ENCODE peak calls at places on chromosome 2, in eight cellular contexts. Q, H, E, Z, M, T, V and F are unnamed samples.

GRCh38 chr2:140457483-140457882 is 1673.3 kb downstream of the LRP1B start:
- DNase-seq in E (no peak), Q (no peak), Z (no peak), T (no peak), M (no peak), H (peak; percentile 12), V (no peak), F (no peak)

GRCh38 chr2:176680916-176681315 is 411.7 kb downstream of the MTX2 start:
- DNase-seq in H (no peak), T (no peak), M (no peak), Q (no peak), E (no peak), Z (no peak), V (no peak), F (no peak)

GRCh38 chr2:160407393-160408204 is 86.0 kb downstream of the RBMS1 start:
- DNase-seq in H (peak; percentile 57), T (peak; percentile 79), M (peak; percentile 66), Z (peak; percentile 66), V (peak; percentile 56), Q (peak; percentile 56), E (peak; percentile 31), F (peak; percentile 54)

GRCh38 chr2:47460766-47461165 is 57.8 kb downstream of the MSH2 start:
- DNase-seq in Z (no peak), T (no peak), E (no peak), M (no peak), V (no peak), H (peak; percentile 0), Q (no peak), F (no peak)

GRCh38 chr2:27212626-27213471 is 781 bp upstream of the SLC5A6 start:
- DNase-seq in H (peak; percentile 70), E (peak; percentile 55), M (no peak), Q (no peak), V (no peak), Z (no peak), T (peak; percentile 64), F (no peak)

GRCh38 chr2:155021591-155021990 is 323.1 kb downstream of the KCNJ3 start:
- DNase-seq in E (no peak), V (peak; percentile 2), T (no peak), Q (no peak), H (no peak), M (no peak), Z (no peak), F (no peak)

GRCh38 chr2:98654702-98655488 is 46.5 kb downstream of the UNC50 start:
- DNase-seq in H (no peak), E (no peak), T (no peak), V (no peak), Q (no peak), Z (no peak), M (no peak), F (no peak)

GRCh38 chr2:14220101-14220500 is 412.4 kb upstream of the LRATD1 start:
- DNase-seq in H (peak; percentile 15), Z (no peak), M (no peak), Q (no peak), V (no peak), E (no peak), T (no peak), F (no peak)

GRCh38 chr2:23465982-23466381 is 81.0 kb downstream of the KLHL29 start:
- DNase-seq in V (no peak), Q (no peak), T (no peak), E (no peak), Z (no peak), H (no peak), M (no peak), F (no peak)

GRCh38 chr2:42169869-42170465 is 814 bp downstream of the EML4 start:
- DNase-seq in M (no peak), T (no peak), Q (no peak), Z (no peak), E (no peak), H (no peak), V (no peak), F (no peak)

GRCh38 chr2:53994735-53995538 is 24.1 kb upstream of the PSME4 start:
- DNase-seq in T (peak; percentile 67), M (no peak), E (no peak), Z (no peak), Q (no peak), V (no peak), H (no peak), F (no peak)

GRCh38 chr2:239574434-239575156 is 173.8 kb upstream of the HDAC4 start:
- DNase-seq in M (no peak), E (peak; percentile 91), T (no peak), Q (no peak), V (no peak), Z (no peak), H (no peak), F (no peak)

GRCh38 chr2:176392125-176392704 is 123.0 kb downstream of the MTX2 start:
- DNase-seq in T (no peak), M (no peak), H (peak; percentile 44), V (no peak), Z (no peak), E (no peak), Q (no peak), F (no peak)

GRCh38 chr2:206792645-206793044 is 27.2 kb downstream of the FASTKD2 start:
- DNase-seq in H (no peak), E (no peak), Q (no peak), T (peak; percentile 55), M (no peak), Z (no peak), V (no peak), F (no peak)

GRCh38 chr2:12636837-12637581 is 79.7 kb upstream of the TRIB2 start:
- DNase-seq in V (no peak), T (no peak), Q (peak; percentile 22), Z (no peak), H (peak; percentile 16), E (no peak), M (no peak), F (no peak)

GRCh38 chr2:149061119-149061518 is 22.6 kb downstream of the LYPD6B start:
- DNase-seq in M (no peak), Z (no peak), H (no peak), E (no peak), T (no peak), Q (no peak), V (no peak), F (no peak)

GRCh38 chr2:65055427-65056214 is 595 bp upstream of the CEP68 start:
- DNase-seq in H (no peak), T (no peak), V (no peak), M (no peak), Z (no peak), Q (no peak), E (no peak), F (no peak)

GRCh38 chr2:27306657-27307544 is 1.3 kb downstream of the UCN start:
- DNase-seq in M (no peak), V (no peak), T (no peak), Z (no peak), E (no peak), H (no peak), Q (no peak), F (no peak)

GRCh38 chr2:43305537-43305936 is 79.1 kb upstream of the ZFP36L2 start:
- DNase-seq in M (peak; percentile 51), V (no peak), H (no peak), Q (no peak), T (peak; percentile 23), Z (no peak), E (no peak), F (peak; percentile 53)

GRCh38 chr2:208179028-208179609 is 10.7 kb downstream of the C2orf80 start:
- DNase-seq in M (no peak), Z (no peak), V (no peak), T (no peak), Q (no peak), E (peak; percentile 78), H (no peak), F (peak; percentile 68)

DNA sequence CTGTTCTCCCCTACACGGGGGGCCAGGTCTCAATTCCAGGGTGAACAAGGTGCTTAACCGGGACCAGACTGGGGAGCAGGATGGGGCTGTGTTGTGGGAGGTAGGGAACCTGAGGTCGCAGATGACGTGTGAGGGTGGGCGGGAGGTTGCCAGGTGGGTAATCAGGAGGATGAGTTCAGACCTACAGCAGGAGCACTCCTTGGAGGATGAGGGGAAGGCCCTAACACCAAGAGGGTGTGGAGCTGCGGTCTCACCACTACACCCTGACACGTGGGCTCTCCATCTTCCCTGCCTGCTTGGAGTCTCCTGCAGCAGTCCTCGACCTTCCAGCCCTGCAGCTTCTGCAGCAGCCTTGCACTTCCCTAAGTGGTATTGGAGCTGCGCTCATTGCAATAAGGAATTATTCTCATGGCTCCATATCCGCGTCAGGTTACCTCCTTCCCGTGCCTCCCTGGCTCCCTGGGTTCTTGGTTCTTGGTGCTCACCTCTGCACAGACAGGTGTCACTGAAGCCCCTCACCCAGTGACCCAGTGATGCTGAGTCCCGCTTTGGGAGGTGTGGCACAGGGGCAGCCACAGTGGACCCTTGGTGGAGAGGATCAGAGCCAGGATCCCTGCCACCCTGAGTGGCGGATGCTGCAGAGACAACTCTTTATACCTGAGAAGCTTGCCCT is 15.5 kb downstream of the SH3BP4 start:
- DNase-seq in H (no peak), Z (no peak), M (no peak), E (no peak), V (no peak), T (no peak), Q (no peak), F (no peak)
- H3K4me1 ChIP-seq in H (peaks cover 66% of the 10 kb centered on the region), Z (peaks cover 25% of the 10 kb centered on the region), M (peaks cover 43% of the 10 kb centered on the region), E (peaks cover 61% of the 10 kb centered on the region), V (peaks cover 19% of the 10 kb centered on the region), T (peaks cover 43% of the 10 kb centered on the region), Q (peaks cover 23% of the 10 kb centered on the region), F (peaks cover 4% of the 10 kb centered on the region)

GRCh38 chr2:113891265-113891959 is 1.5 kb downstream of the ACTR3 start:
- DNase-seq in Q (no peak), V (no peak), M (no peak), T (peak; percentile 34), H (no peak), E (no peak), Z (no peak), F (no peak)
- H3K4me1 ChIP-seq in Q (peaks cover 78% of the 10 kb centered on the region), V (peaks cover 2% of the 10 kb centered on the region), M (peaks cover 92% of the 10 kb centered on the region), T (peaks cover 7% of the 10 kb centered on the region), H (peaks cover 51% of the 10 kb centered on the region), E (peaks cover 75% of the 10 kb centered on the region), Z (peaks cover 2% of the 10 kb centered on the region), F (peaks cover 32% of the 10 kb centered on the region)

DNA sequence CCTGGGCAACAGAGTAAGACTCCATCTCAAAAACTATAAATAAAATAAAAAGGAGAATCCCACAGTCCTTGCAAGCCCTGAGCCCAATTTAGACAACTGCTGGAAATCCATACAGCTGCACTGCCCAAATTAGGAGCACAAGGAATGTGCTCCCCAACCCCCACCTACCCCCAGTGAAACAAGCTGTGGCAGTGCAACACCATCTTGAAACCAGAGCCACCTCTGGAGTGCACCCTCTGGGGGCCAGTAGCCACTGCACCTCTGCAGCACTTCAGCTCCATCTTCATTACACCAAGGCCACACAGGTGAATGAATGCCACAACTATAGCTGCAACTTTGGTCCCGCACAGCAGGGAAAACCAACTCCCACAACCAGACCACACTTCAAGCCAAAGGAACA is 37.3 kb downstream of the USP34 start:
- DNase-seq in H (no peak), E (no peak), M (no peak), V (no peak), Q (no peak), Z (no peak), T (no peak), F (no peak)
- H3K4me1 ChIP-seq in H (no peaks in the 10 kb centered on the region), E (peaks cover 72% of the 10 kb centered on the region), M (peaks cover 49% of the 10 kb centered on the region), V (peaks cover 4% of the 10 kb centered on the region), Q (peaks cover 14% of the 10 kb centered on the region), Z (peaks cover 4% of the 10 kb centered on the region), T (peaks cover 7% of the 10 kb centered on the region), F (peaks cover 14% of the 10 kb centered on the region)

DNA sequence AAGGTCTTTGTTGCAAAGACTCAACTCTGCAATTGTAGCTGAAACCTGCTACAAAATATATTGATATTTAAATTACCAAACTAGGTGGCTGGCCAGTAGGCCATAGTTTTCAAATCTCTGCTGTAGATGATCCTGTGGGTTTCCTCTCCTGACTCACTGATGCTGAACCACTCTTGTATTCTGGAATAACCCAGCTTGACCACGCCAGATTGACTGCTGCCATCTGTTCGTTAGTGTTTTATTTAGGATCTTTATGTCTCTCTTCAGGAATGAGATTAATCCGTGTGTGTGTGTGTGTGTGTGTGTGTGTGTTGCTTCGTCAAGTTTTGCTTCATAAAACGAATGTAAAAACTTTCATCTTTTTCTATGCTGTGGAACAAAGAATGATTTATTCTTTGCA is 187.1 kb downstream of the DYSF start:
- DNase-seq in V (no peak), Z (no peak), M (no peak), Q (no peak), E (no peak), H (no peak), T (no peak), F (no peak)
- H3K4me1 ChIP-seq in V (peaks cover 2% of the 10 kb centered on the region), Z (no peaks in the 10 kb centered on the region), M (peaks cover 3% of the 10 kb centered on the region), Q (peaks cover 10% of the 10 kb centered on the region), E (no peaks in the 10 kb centered on the region), H (no peaks in the 10 kb centered on the region), T (peaks cover 5% of the 10 kb centered on the region), F (no peaks in the 10 kb centered on the region)